ENCODE peak calls at places on chromosomes 12 and 14, in ten cellular contexts. R is A549; G is right lobe of liver; B is psoas muscle; H is stomach; U is fibroblast of lung; T is endodermal cell; Y is CD8-positive, alpha-beta T cell; A is IMR-90; S is breast epithelium. X is an unnamed sample. For H3K9me3, the result is how much of the 10 kb centered on the place peaks cover.

GRCh38 chr12:124694846-124695497 is 127.6 kb upstream of the NCOR2 start:
- DNase-seq in R (no peak), G (no peak), B (peak), H (no peak), U (peak), T (no peak), Y (no peak), A (peak), S (peak), X (no peak)

GRCh38 chr14:60161176-60162107 is 3.8 kb downstream of the DHRS7 start:
- DNase-seq in R (no peak), G (peak), B (peak), H (no peak), U (peak), T (no peak), Y (no peak), A (peak), S (no peak), X (no peak)

GRCh38 chr12:542290-543113 is 82.8 kb downstream of the B4GALNT3 start:
- DNase-seq in R (no peak), G (no peak), B (no peak), H (no peak), U (no peak), T (peak), Y (no peak), A (no peak), S (no peak), X (no peak)

GRCh38 chr14:23327947-23328744 is 6.9 kb downstream of the PABPN1 start:
- DNase-seq in R (peak), G (no peak), B (peak), H (peak), U (peak), T (peak), Y (peak), A (peak), S (peak), X (no peak)

GRCh38 chr12:92625639-92626310 is 77.0 kb upstream of the PLEKHG7 start:
- DNase-seq in R (no peak), G (no peak), B (no peak), H (no peak), U (no peak), T (no peak), Y (no peak), A (no peak), S (no peak), X (no peak)

GRCh38 chr14:60092516-60092915 is 793 bp downstream of the PCNX4 start:
- DNase-seq in R (peak), G (no peak), B (peak), H (no peak), U (peak), T (no peak), Y (no peak), A (peak), S (no peak), X (no peak)

GRCh38 chr14:81474156-81474492 is 59.5 kb downstream of the SEL1L start:
- DNase-seq in R (no peak), G (no peak), B (no peak), H (no peak), U (no peak), T (no peak), Y (no peak), A (no peak), S (no peak), X (no peak)

GRCh38 chr14:102848830-102849521 is 71.7 kb downstream of the TRAF3 start:
- DNase-seq in R (no peak), G (no peak), B (peak), H (peak), U (peak), T (no peak), Y (no peak), A (no peak), S (no peak), X (no peak)

GRCh38 chr12:42855362-42855950 is 265.9 kb upstream of the PRICKLE1 start:
- DNase-seq in R (no peak), G (no peak), B (no peak), H (no peak), U (no peak), T (no peak), Y (no peak), A (no peak), S (no peak), X (no peak)

GRCh38 chr14:54784060-54784459 is 118.6 kb downstream of the GCH1 start:
- DNase-seq in R (no peak), G (peak), B (peak), H (no peak), U (no peak), T (no peak), Y (no peak), A (no peak), S (no peak), X (no peak)

GRCh38 chr14:61409782-61410181 is 88.4 kb downstream of the PRKCH start:
- DNase-seq in R (no peak), G (no peak), B (no peak), H (no peak), U (no peak), T (no peak), Y (no peak), A (no peak), S (no peak), X (no peak)

GRCh38 chr14:50064993-50065392 is 51.4 kb downstream of the VCPKMT start:
- DNase-seq in R (no peak), G (no peak), B (no peak), H (peak), U (peak), T (no peak), Y (no peak), A (no peak), S (no peak), X (no peak)

GRCh38 chr14:90555126-90556049 is 158.6 kb downstream of the CALM1 start:
- DNase-seq in R (no peak), G (no peak), B (no peak), H (no peak), U (no peak), T (no peak), Y (no peak), A (no peak), S (no peak), X (no peak)

GRCh38 chr14:56694609-56695008 is 115.0 kb downstream of the TMEM260 start:
- DNase-seq in R (no peak), G (no peak), B (no peak), H (no peak), U (no peak), T (no peak), Y (no peak), A (no peak), S (no peak), X (no peak)

GRCh38 chr12:49019435-49020317 is 1.1 kb upstream of the PRKAG1 start:
- DNase-seq in R (peak), G (no peak), B (no peak), H (no peak), U (peak), T (peak), Y (no peak), A (peak), S (no peak), X (no peak)

GRCh38 chr14:53542692-53543091 is 389.6 kb upstream of the DDHD1 start:
- DNase-seq in R (no peak), G (no peak), B (no peak), H (no peak), U (peak), T (no peak), Y (no peak), A (peak), S (peak), X (no peak)

GRCh38 chr14:50082784-50083466 is 33.4 kb downstream of the VCPKMT start:
- DNase-seq in R (no peak), G (no peak), B (no peak), H (peak), U (peak), T (no peak), Y (peak), A (peak), S (no peak), X (peak)

GRCh38 chr12:113161415-113162016 is 12.0 kb downstream of the CFAP73 start:
- DNase-seq in R (peak), G (no peak), B (no peak), H (no peak), U (no peak), T (peak), Y (no peak), A (no peak), S (no peak), X (no peak)

GRCh38 chr14:75452324-75452723 is 24.5 kb downstream of the JDP2 start:
- DNase-seq in R (no peak), G (peak), B (no peak), H (no peak), U (no peak), T (peak), Y (no peak), A (no peak), S (no peak), X (no peak)

GRCh38 chr12:11929714-11930113 is 141.0 kb upstream of the BCL2L14 start:
- DNase-seq in R (no peak), G (no peak), B (no peak), H (no peak), U (no peak), T (no peak), Y (no peak), A (no peak), S (no peak), X (no peak)

GRCh38 chr14:89000007-89000942 is 175.8 kb downstream of the TTC8 start:
- DNase-seq in R (peak), G (no peak), B (peak), H (peak), U (peak), T (peak), Y (no peak), A (peak), S (no peak), X (no peak)

GRCh38 chr14:52922656-52923055 is 28.2 kb downstream of the FERMT2 start:
- DNase-seq in R (no peak), G (no peak), B (no peak), H (no peak), U (no peak), T (no peak), Y (no peak), A (peak), S (no peak), X (no peak)

GRCh38 chr14:68231832-68232642 is 412.5 kb downstream of the RAD51B start:
- DNase-seq in R (no peak), G (no peak), B (no peak), H (no peak), U (no peak), T (no peak), Y (no peak), A (peak), S (no peak), X (no peak)

GRCh38 chr12:110107369-110108281 is 16.5 kb upstream of the IFT81 start:
- DNase-seq in R (peak), G (no peak), B (peak), H (no peak), U (peak), T (peak), Y (no peak), A (peak), S (peak), X (no peak)

GRCh38 chr12:28083816-28084678 is 106.2 kb upstream of the CCDC91 start:
- DNase-seq in R (no peak), G (no peak), B (no peak), H (no peak), U (peak), T (no peak), Y (no peak), A (no peak), S (no peak), X (no peak)

GRCh38 chr12:9334026-9334692 is 126.0 kb upstream of the PZP start:
- DNase-seq in R (no peak), G (no peak), B (no peak), H (no peak), U (peak), T (no peak), Y (no peak), A (peak), S (no peak), X (no peak)

GRCh38 chr14:99203801-99204200 is 68.2 kb downstream of the BCL11B start:
- DNase-seq in R (no peak), G (no peak), B (no peak), H (no peak), U (no peak), T (no peak), Y (no peak), A (no peak), S (no peak), X (no peak)

GRCh38 chr12:81683881-81684280 is 75.3 kb downstream of the PPFIA2 start:
- DNase-seq in R (no peak), G (no peak), B (no peak), H (no peak), U (no peak), T (peak), Y (no peak), A (no peak), S (no peak), X (no peak)

GRCh38 chr14:32382704-32383103 is 53.6 kb downstream of the AKAP6 start:
- DNase-seq in R (no peak), G (no peak), B (no peak), H (no peak), U (peak), T (peak), Y (no peak), A (no peak), S (no peak), X (no peak)

GRCh38 chr12:42372154-42372791 is 46.3 kb downstream of the PPHLN1 start:
- DNase-seq in R (peak), G (no peak), B (no peak), H (no peak), U (peak), T (peak), Y (no peak), A (peak), S (no peak), X (no peak)

GRCh38 chr12:126210026-126210425 is 1144.8 kb downstream of the AACS start:
- DNase-seq in R (no peak), G (no peak), B (no peak), H (no peak), U (no peak), T (no peak), Y (no peak), A (no peak), S (no peak), X (no peak)

GRCh38 chr12:126212827-126213226 is 1147.6 kb downstream of the AACS start:
- DNase-seq in R (no peak), G (no peak), B (no peak), H (no peak), U (no peak), T (no peak), Y (no peak), A (no peak), S (no peak), X (no peak)

DNA sequence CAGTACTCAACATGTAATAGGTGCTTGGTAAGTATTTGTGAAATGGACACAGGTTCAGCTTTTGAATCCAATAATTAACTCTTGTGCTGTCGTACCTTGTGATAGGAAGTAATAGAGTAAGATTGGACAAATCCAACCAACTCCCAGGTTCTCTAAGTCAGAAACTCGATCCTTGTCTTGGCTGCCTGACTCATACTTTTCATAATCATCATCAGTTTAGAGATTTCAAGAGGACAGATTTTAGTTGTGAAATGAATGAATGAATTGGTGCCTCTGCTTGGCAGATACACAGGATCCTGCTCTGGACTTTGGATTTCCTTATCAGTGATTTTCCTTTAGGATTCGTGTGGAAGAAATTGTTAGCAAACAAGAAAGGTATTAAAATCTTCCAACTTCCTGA is 1145.2 kb downstream of the AACS start:
- DNase-seq in R (no peak), G (no peak), B (no peak), H (no peak), U (no peak), T (no peak), Y (no peak), A (no peak), S (no peak), X (no peak)
- H3K9me3 ChIP-seq in R (under half), G (under half), B (under half), H (under half), U (under half), T (under half), Y (under half), A (under half), S (under half), X (under half)

GRCh38 chr12:71763682-71764379 is 9.2 kb downstream of the RAB21 start:
- DNase-seq in R (no peak), G (no peak), B (no peak), H (no peak), U (no peak), T (no peak), Y (no peak), A (no peak), S (no peak), X (no peak)
- H3K9me3 ChIP-seq in R (half or more), G (under half), B (under half), H (under half), U (under half), T (under half), Y (under half), A (under half), S (under half), X (under half)

DNA sequence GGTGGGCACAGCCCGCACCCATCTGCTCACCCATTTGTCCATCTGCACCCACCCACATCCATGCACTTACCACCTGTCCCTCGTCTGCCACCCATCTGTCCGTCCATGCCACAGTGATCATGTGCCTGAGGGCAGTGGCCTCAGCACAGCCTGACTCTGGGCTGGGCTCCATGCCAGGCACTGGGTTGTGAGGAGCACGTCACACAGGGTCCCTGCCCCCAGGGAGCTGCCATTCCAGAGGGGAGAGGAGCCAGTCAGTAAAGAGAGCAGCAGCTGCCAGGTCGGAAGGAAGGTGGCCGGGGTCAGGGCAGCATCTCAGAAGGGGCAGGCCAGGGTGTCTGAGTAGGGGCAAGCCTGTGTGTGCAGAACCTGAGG is 43.6 kb downstream of the FBRSL1 start:
- DNase-seq in R (no peak), G (no peak), B (no peak), H (no peak), U (no peak), T (no peak), Y (no peak), A (no peak), S (no peak), X (no peak)
- H3K9me3 ChIP-seq in R (half or more), G (under half), B (under half), H (under half), U (under half), T (under half), Y (under half), A (under half), S (under half), X (under half)

GRCh38 chr12:130572553-130572952 is 143.5 kb downstream of the RIMBP2 start:
- DNase-seq in R (no peak), G (no peak), B (no peak), H (no peak), U (no peak), T (no peak), Y (no peak), A (no peak), S (no peak), X (no peak)

GRCh38 chr12:130571734-130572133 is 144.4 kb downstream of the RIMBP2 start:
- DNase-seq in R (no peak), G (no peak), B (no peak), H (no peak), U (no peak), T (no peak), Y (no peak), A (no peak), S (no peak), X (no peak)

GRCh38 chr12:130576286-130576933 is 139.7 kb downstream of the RIMBP2 start:
- DNase-seq in R (no peak), G (no peak), B (no peak), H (no peak), U (no peak), T (peak), Y (no peak), A (no peak), S (no peak), X (no peak)

GRCh38 chr12:130573235-130573634 is 142.9 kb downstream of the RIMBP2 start:
- DNase-seq in R (no peak), G (no peak), B (no peak), H (no peak), U (no peak), T (peak), Y (no peak), A (no peak), S (no peak), X (no peak)

GRCh38 chr12:130574402-130574801 is 141.7 kb downstream of the RIMBP2 start:
- DNase-seq in R (no peak), G (no peak), B (no peak), H (no peak), U (no peak), T (peak), Y (no peak), A (no peak), S (no peak), X (no peak)
- H3K9me3 ChIP-seq in R (under half), G (under half), B (under half), H (under half), U (under half), T (under half), Y (under half), A (half or more), S (under half), X (under half)

GRCh38 chr12:131220007-131220685 is 266.4 kb downstream of the ADGRD1 start:
- DNase-seq in R (no peak), G (no peak), B (no peak), H (no peak), U (no peak), T (no peak), Y (no peak), A (no peak), S (no peak), X (no peak)

GRCh38 chr12:131221061-131221945 is 267.6 kb downstream of the ADGRD1 start:
- DNase-seq in R (no peak), G (peak), B (no peak), H (no peak), U (no peak), T (no peak), Y (no peak), A (no peak), S (no peak), X (no peak)

GRCh38 chr12:131217024-131217586 is 263.4 kb downstream of the ADGRD1 start:
- DNase-seq in R (no peak), G (no peak), B (no peak), H (no peak), U (no peak), T (peak), Y (no peak), A (no peak), S (no peak), X (no peak)

GRCh38 chr12:131219173-131220006 is 265.7 kb downstream of the ADGRD1 start:
- DNase-seq in R (no peak), G (no peak), B (no peak), H (no peak), U (no peak), T (no peak), Y (no peak), A (no peak), S (no peak), X (no peak)

GRCh38 chr12:131218291-131219172 is 264.8 kb downstream of the ADGRD1 start:
- DNase-seq in R (no peak), G (peak), B (no peak), H (no peak), U (no peak), T (peak), Y (no peak), A (no peak), S (no peak), X (no peak)
- H3K9me3 ChIP-seq in R (under half), G (under half), B (under half), H (under half), U (under half), T (under half), Y (under half), A (under half), S (under half), X (under half)